ENCODE peak calls at places on chromosomes 2 and 18, in five cellular contexts. K, V, N, C and A are unnamed samples.

GRCh38 chr2:196783431-196784094 is 15.9 kb downstream of the GTF3C3 start:
- DNase-seq in K (no peak), V (no peak), N (no peak), C (peak; percentile 70), A (no peak)

GRCh38 chr18:79516441-79516931 is 120.8 kb downstream of the NFATC1 start:
- DNase-seq in K (no peak), V (no peak), N (peak; percentile 10), C (no peak), A (no peak)

GRCh38 chr2:23791030-23791429 is 135.9 kb downstream of the ATAD2B start:
- DNase-seq in K (no peak), V (no peak), N (no peak), C (peak; percentile 79), A (no peak)

GRCh38 chr2:79585701-79586428 is 73.0 kb downstream of the CTNNA2 start:
- DNase-seq in K (no peak), V (no peak), N (no peak), C (peak; percentile 92), A (no peak)

GRCh38 chr2:46769809-46770208 is 145.8 kb downstream of the MCFD2 start:
- DNase-seq in K (no peak), V (no peak), N (no peak), C (no peak), A (no peak)

GRCh38 chr2:156456616-156457015 is 20.4 kb downstream of the GPD2 start:
- DNase-seq in K (no peak), V (no peak), N (no peak), C (peak; percentile 92), A (no peak)

GRCh38 chr2:150230616-150231015 is 256.9 kb downstream of the RND3 start:
- DNase-seq in K (no peak), V (no peak), N (no peak), C (no peak), A (no peak)

GRCh38 chr2:84906108-84906899 is 848 bp downstream of the TMSB10 start:
- DNase-seq in K (no peak), V (no peak), N (peak; percentile 76), C (no peak), A (no peak)

GRCh38 chr2:71674158-71674807 is 220.9 kb downstream of the DYSF start:
- DNase-seq in K (no peak), V (no peak), N (no peak), C (no peak), A (no peak)

GRCh38 chr2:178106053-178106452 is 6.2 kb upstream of the RBM45 start:
- DNase-seq in K (no peak), V (no peak), N (no peak), C (no peak), A (no peak)

GRCh38 chr2:207133862-207134519 is 31.8 kb downstream of the KLF7 start:
- DNase-seq in K (no peak), V (peak; percentile 94), N (peak; percentile 64), C (peak; percentile 95), A (no peak)

GRCh38 chr2:144233226-144234114 is 286.4 kb downstream of the ZEB2 start:
- DNase-seq in K (no peak), V (no peak), N (no peak), C (no peak), A (no peak)

GRCh38 chr2:227772197-227772661 is 26.5 kb downstream of the SCYGR8 start:
- DNase-seq in K (no peak), V (no peak), N (no peak), C (no peak), A (no peak)

GRCh38 chr2:195331124-195331523 is 325.9 kb upstream of the SLC39A10 start:
- DNase-seq in K (no peak), V (no peak), N (no peak), C (no peak), A (no peak)

GRCh38 chr2:225274751-225275150 is 124.8 kb upstream of the NYAP2 start:
- DNase-seq in K (no peak), V (no peak), N (no peak), C (peak; percentile 83), A (no peak)

GRCh38 chr2:235614900-235615712 is 121.3 kb downstream of the AGAP1 start:
- DNase-seq in K (no peak), V (peak; percentile 68), N (no peak), C (peak; percentile 85), A (no peak)

GRCh38 chr2:174974131-174974530 is 31.1 kb downstream of the CHN1 start:
- DNase-seq in K (no peak), V (no peak), N (no peak), C (peak; percentile 36), A (no peak)

GRCh38 chr2:119469661-119470297 is 38.1 kb downstream of the TMEM37 start:
- DNase-seq in K (no peak), V (no peak), N (no peak), C (no peak), A (no peak)

GRCh38 chr2:226511327-226511726 is 288.3 kb downstream of the IRS1 start:
- DNase-seq in K (no peak), V (no peak), N (no peak), C (no peak), A (no peak)

GRCh38 chr2:218961651-218962570 is 2.4 kb downstream of the CDK5R2 start:
- DNase-seq in K (no peak), V (no peak), N (no peak), C (no peak), A (peak; percentile 64)

GRCh38 chr2:6826081-6826913 is 39.4 kb downstream of the CMPK2 start:
- DNase-seq in K (no peak), V (no peak), N (no peak), C (peak; percentile 75), A (no peak)

GRCh38 chr2:129923265-129924141 is 56.0 kb upstream of the RAB6C start:
- DNase-seq in K (peak; percentile 54), V (no peak), N (no peak), C (peak; percentile 14), A (no peak)

GRCh38 chr2:98773907-98774306 is 43.0 kb upstream of the MGAT4A start:
- DNase-seq in K (no peak), V (no peak), N (no peak), C (no peak), A (no peak)

GRCh38 chr18:28359177-28359576 is 182.2 kb upstream of the CDH2 start:
- DNase-seq in K (no peak), V (no peak), N (no peak), C (no peak), A (no peak)

GRCh38 chr2:220966636-220967035 is 605.5 kb downstream of the EPHA4 start:
- DNase-seq in K (no peak), V (no peak), N (no peak), C (peak; percentile 97), A (no peak)

GRCh38 chr18:26386421-26386820 is 160.2 kb downstream of the TAF4B start:
- DNase-seq in K (no peak), V (no peak), N (no peak), C (peak; percentile 35), A (no peak)

GRCh38 chr2:121387591-121388325 is 102.8 kb upstream of the TFCP2L1 start:
- DNase-seq in K (no peak), V (no peak), N (no peak), C (peak; percentile 45), A (no peak)

GRCh38 chr2:25314514-25315315 is 27.0 kb downstream of the DNMT3A start:
- DNase-seq in K (no peak), V (peak; percentile 81), N (peak; percentile 75), C (peak; percentile 55), A (no peak)

GRCh38 chr2:215598376-215598975 is 162.6 kb upstream of the FN1 start:
- DNase-seq in K (no peak), V (no peak), N (no peak), C (peak; percentile 96), A (no peak)

GRCh38 chr18:60358516-60358915 is 14.1 kb downstream of the MC4R start:
- DNase-seq in K (no peak), V (no peak), N (no peak), C (peak; percentile 58), A (no peak)

GRCh38 chr2:232339121-232340081 is 39.1 kb upstream of the ALPP start:
- DNase-seq in K (no peak), V (no peak), N (peak; percentile 26), C (no peak), A (no peak)
- TF ChIP-seq CTCF in K (peak; percentile 24), V (no peak), N (no peak), C (no peak), A (peak; percentile 20)

GRCh38 chr2:170498559-170498958 is 216.6 kb upstream of the SP5 start:
- DNase-seq in K (no peak), V (no peak), N (no peak), C (no peak), A (no peak)
- TF ChIP-seq CTCF in K (no peak), V (no peak), N (no peak), C (no peak), A (no peak)

GRCh38 chr18:13836559-13836958 is 12.6 kb downstream of the MC5R start:
- DNase-seq in K (no peak), V (no peak), N (no peak), C (no peak), A (no peak)

GRCh38 chr18:13826209-13826608 is 2.3 kb downstream of the MC5R start:
- DNase-seq in K (no peak), V (no peak), N (no peak), C (no peak), A (no peak)

GRCh38 chr18:13835202-13835601 is 11.3 kb downstream of the MC5R start:
- DNase-seq in K (no peak), V (no peak), N (no peak), C (no peak), A (no peak)

GRCh38 chr18:13834501-13835015 is 10.6 kb downstream of the MC5R start:
- DNase-seq in K (no peak), V (no peak), N (no peak), C (no peak), A (no peak)

GRCh38 chr18:13831864-13832508 is 8.0 kb downstream of the MC5R start:
- DNase-seq in K (no peak), V (no peak), N (no peak), C (no peak), A (no peak)
- TF ChIP-seq CTCF in K (peak; percentile 31), V (no peak), N (no peak), C (no peak), A (peak; percentile 41)

GRCh38 chr2:163551974-163552373 is 183.8 kb downstream of the FIGN start:
- DNase-seq in K (no peak), V (no peak), N (no peak), C (peak; percentile 38), A (no peak)

GRCh38 chr2:163554864-163555263 is 180.9 kb downstream of the FIGN start:
- DNase-seq in K (no peak), V (no peak), N (no peak), C (peak; percentile 61), A (no peak)

GRCh38 chr2:163553601-163554000 is 182.2 kb downstream of the FIGN start:
- DNase-seq in K (no peak), V (no peak), N (no peak), C (peak; percentile 49), A (no peak)

GRCh38 chr2:163556511-163556910 is 179.3 kb downstream of the FIGN start:
- DNase-seq in K (no peak), V (no peak), N (no peak), C (peak; percentile 86), A (no peak)

DNA sequence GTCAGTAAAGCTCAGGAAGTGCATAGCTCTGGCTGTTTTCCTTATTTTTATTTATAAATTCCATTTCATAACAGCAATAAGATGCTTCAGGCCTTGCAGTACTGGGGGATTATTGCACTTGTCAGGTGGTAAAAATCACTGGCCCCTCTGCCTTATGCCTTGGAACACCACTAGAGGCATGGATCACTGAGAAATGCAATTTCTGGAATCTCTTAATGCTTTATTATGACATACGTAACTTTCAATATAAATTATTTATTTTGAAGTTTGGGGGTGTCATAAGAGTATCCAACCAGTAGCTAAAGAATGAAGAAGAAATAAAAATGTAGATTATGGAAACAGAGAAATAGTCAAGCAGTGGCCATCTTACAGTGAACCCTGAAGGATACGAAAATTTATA is 183.1 kb downstream of the FIGN start:
- DNase-seq in K (no peak), V (no peak), N (no peak), C (no peak), A (no peak)
- TF ChIP-seq CTCF in K (no peak), V (no peak), N (no peak), C (no peak), A (peak; percentile 63)